ENCODE peak calls at places on chromosomes 12 and 14, in five cellular contexts. C, I, F, S and O are unnamed samples.

GRCh38 chr14:23364164-23364571 is 804 bp downstream of the EFS start:
- DNase-seq in C (no peak), S (peak), F (peak), I (no peak), O (no peak)

GRCh38 chr14:36423430-36423829 is 96.6 kb downstream of the NKX2-1 start:
- DNase-seq in F (no peak), C (no peak), S (no peak), I (no peak), O (no peak)

GRCh38 chr12:95339086-95339788 is 121.6 kb downstream of the VEZT start:
- DNase-seq in S (no peak), I (no peak), C (no peak), F (peak), O (no peak)

GRCh38 chr12:11500861-11501230 is 105.5 kb upstream of the PRB2 start:
- DNase-seq in F (no peak), I (no peak), S (no peak), C (no peak), O (no peak)

GRCh38 chr12:52442600-52443061 is 8.5 kb upstream of the KRT75 start:
- DNase-seq in F (peak), C (no peak), S (peak), I (no peak), O (peak)

GRCh38 chr12:84305144-84305543 is 607.5 kb downstream of the SLC6A15 start:
- DNase-seq in I (no peak), F (no peak), C (no peak), S (peak), O (no peak)

GRCh38 chr14:20434701-20435453 is 1.1 kb downstream of the KLHL33 start:
- DNase-seq in I (peak), F (peak), S (no peak), C (no peak), O (no peak)

GRCh38 chr14:24286996-24287395 is 12.6 kb downstream of the DHRS1 start:
- DNase-seq in C (no peak), I (no peak), S (no peak), F (no peak), O (no peak)

GRCh38 chr12:65308001-65308400 is 29.5 kb downstream of the MSRB3 start:
- DNase-seq in I (no peak), S (peak), F (no peak), C (no peak), O (no peak)

GRCh38 chr14:104899781-104900180 is 24.9 kb upstream of the PLD4 start:
- DNase-seq in C (no peak), I (no peak), F (no peak), S (no peak), O (no peak)

GRCh38 chr12:122687091-122687490 is 16.1 kb downstream of the HCAR2 start:
- DNase-seq in C (no peak), F (no peak), I (no peak), S (peak), O (peak)

GRCh38 chr14:80494769-80495168 is 283.5 kb upstream of the DIO2 start:
- DNase-seq in I (no peak), F (no peak), S (no peak), C (no peak), O (no peak)

GRCh38 chr14:80496090-80496489 is 284.8 kb upstream of the DIO2 start:
- DNase-seq in I (no peak), S (no peak), C (no peak), F (no peak), O (no peak)

GRCh38 chr14:80493620-80494019 is 282.3 kb upstream of the DIO2 start:
- DNase-seq in F (no peak), S (no peak), I (no peak), C (no peak), O (no peak)

DNA sequence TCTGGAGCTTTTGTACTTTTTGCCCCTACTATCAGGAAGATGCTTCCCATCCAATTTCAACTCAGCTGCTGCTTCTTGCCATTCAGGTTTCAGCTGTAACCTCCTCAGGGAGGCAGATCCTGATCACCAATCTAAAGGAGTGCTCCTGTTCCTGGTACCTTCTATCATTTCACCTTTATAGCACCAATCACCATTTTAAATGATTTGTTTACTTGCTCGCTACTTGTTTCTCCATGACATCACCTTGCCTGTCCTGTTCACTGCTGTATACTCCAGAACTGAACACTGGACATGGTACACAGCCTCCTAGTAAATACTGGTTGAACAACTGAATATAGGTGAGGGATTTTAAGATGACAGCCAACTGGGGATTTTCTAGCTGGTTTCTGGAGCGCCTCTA is 287.2 kb upstream of the DIO2 start:
- DNase-seq in C (no peak), S (no peak), F (no peak), I (no peak), O (no peak)
- TF ChIP-seq CTCF in C (no peak), S (no peak), F (no peak), I (no peak), O (no peak)

GRCh38 chr12:116466536-116466935 is 92.6 kb upstream of the MAP1LC3B2 start:
- DNase-seq in S (peak), I (no peak), F (peak), C (no peak), O (no peak)
- TF ChIP-seq CTCF in S (no peak), I (no peak), F (no peak), C (no peak), O (no peak)

GRCh38 chr14:89267656-89268055 is 149.4 kb downstream of the FOXN3 start:
- DNase-seq in F (no peak), I (no peak), C (no peak), S (no peak), O (no peak)
- TF ChIP-seq CTCF in F (no peak), I (no peak), C (no peak), S (no peak), O (no peak)

DNA sequence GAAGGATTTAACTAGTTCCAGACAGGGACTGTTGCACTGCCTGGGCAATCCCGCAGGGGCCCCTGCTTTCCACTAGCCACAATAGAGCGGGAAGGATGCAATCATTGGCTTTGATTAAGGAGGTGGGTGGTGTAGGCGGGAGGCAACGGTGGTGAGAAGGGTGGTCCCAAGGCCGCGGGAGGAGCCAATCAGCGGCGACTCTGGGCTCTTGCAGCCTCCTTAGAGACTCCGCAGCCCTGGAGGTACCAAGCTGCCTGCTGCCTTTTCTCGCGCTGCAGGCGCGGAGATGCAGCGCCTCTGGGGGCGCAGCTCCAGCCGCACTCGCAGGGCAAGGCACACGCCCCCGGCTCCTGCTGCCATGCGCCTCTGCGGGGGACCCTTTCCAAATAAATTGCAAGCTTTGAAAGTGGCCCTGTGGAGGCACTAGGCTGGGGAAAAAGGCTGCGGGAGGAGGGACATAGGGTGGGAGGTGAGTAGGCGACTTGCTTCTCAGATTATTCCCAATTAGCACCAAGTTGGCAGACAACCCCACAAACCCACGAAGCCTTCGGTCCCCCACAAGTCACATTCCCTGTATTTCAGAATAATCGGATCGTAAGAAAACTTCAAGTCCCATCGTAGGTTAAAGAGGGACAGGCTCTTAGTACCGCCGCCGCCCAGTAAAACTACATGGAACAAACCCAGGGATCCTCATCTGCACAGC is 860 bp upstream of the KCNA1 start:
- DNase-seq in C (no peak), F (peak), S (no peak), I (peak), O (no peak)
- TF ChIP-seq CTCF in C (no peak), F (no peak), S (no peak), I (no peak), O (no peak)

GRCh38 chr12:50056629-50056976 is 793 bp upstream of the ASIC1 start:
- DNase-seq in S (no peak), C (no peak), I (no peak), F (peak), O (no peak)

GRCh38 chr12:50057896-50058670 is 687 bp downstream of the ASIC1 start:
- DNase-seq in C (no peak), S (no peak), F (peak), I (no peak), O (no peak)

GRCh38 chr12:50058743-50059312 is 1.4 kb downstream of the ASIC1 start:
- DNase-seq in S (no peak), F (peak), I (no peak), C (peak), O (no peak)

GRCh38 chr12:50055831-50056628 is 1.4 kb upstream of the ASIC1 start:
- DNase-seq in I (no peak), C (peak), S (peak), F (peak), O (peak)

GRCh38 chr12:50057000-50057841 is at the start of gene ASIC1:
- DNase-seq in F (peak), S (peak), C (peak), I (peak), O (peak)
- TF ChIP-seq CTCF in F (no peak), S (no peak), C (no peak), I (no peak), O (no peak)

GRCh38 chr12:92432724-92433281 is 270.0 kb upstream of the PLEKHG7 start:
- DNase-seq in C (no peak), I (no peak), F (no peak), S (no peak), O (no peak)

GRCh38 chr12:92434607-92435025 is 268.2 kb upstream of the PLEKHG7 start:
- DNase-seq in F (no peak), I (no peak), C (no peak), S (no peak), O (no peak)

GRCh38 chr12:92426346-92426745 is 276.4 kb upstream of the PLEKHG7 start:
- DNase-seq in C (no peak), F (no peak), S (no peak), I (no peak), O (no peak)

GRCh38 chr12:92436847-92437246 is 265.9 kb upstream of the PLEKHG7 start:
- DNase-seq in S (no peak), F (no peak), I (no peak), C (no peak), O (no peak)

DNA sequence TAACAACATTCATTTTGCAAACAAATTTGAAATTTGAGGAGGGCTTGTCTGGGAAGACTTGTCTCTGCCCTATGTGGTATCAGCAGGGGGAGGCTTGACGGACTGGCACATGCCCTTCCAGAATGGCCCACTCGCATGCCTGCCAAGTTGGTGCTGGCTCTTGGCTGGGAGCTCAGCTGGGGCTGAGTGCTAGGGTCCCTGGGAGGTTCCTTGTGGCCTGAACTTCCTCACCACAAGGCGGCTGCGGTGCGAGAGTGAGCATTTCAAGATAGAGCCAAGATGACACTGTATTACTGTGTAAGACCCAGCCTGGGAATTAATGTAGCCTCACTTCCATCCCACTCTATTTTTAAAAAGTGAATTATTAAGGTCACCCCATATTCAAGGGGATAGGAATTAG is 271.6 kb upstream of the PLEKHG7 start:
- DNase-seq in I (no peak), C (peak), F (no peak), S (no peak), O (no peak)
- TF ChIP-seq CTCF in I (no peak), C (no peak), F (peak), S (no peak), O (no peak)

GRCh38 chr12:19573866-19574265 is 134.6 kb downstream of the AEBP2 start:
- DNase-seq in F (no peak), S (no peak), I (no peak), C (no peak), O (no peak)

GRCh38 chr12:19575307-19576243 is 136.3 kb downstream of the AEBP2 start:
- DNase-seq in I (peak), F (peak), C (no peak), S (peak), O (peak)

GRCh38 chr12:19572920-19573558 is 133.7 kb downstream of the AEBP2 start:
- DNase-seq in I (no peak), F (peak), C (no peak), S (peak), O (peak)

GRCh38 chr12:19576421-19576925 is 137.2 kb downstream of the AEBP2 start:
- DNase-seq in S (peak), I (no peak), F (no peak), C (no peak), O (no peak)

DNA sequence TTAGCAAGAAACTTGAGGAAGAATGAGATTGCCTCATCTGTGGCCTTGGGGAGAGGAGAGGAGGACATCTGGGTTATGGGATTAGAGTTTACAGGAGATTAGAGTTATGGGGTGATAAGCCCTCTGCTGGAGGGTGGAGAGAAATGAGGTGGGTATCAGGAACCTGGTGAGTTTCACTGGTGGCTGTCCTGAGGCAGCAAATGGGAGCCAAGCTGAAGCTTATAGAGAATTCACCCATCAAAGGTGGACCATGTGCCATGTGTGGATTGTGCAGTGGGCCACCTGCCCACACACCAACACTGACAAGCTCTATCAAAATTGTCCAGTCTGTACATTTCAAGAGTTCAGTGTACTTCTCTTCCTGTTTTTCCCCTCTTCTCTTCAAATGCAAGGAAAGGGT is 135.3 kb downstream of the AEBP2 start:
- DNase-seq in S (no peak), I (no peak), C (no peak), F (peak), O (no peak)
- TF ChIP-seq CTCF in S (no peak), I (no peak), C (no peak), F (no peak), O (no peak)

GRCh38 chr14:102046337-102047278 is 40.2 kb downstream of the HSP90AA1 start:
- DNase-seq in S (peak), I (peak), F (peak), C (peak), O (peak)
- TF ChIP-seq CTCF in S (peak), I (peak), F (no peak), C (no peak), O (peak)

GRCh38 chr12:69698769-69699540 is at the start of gene BEST3:
- DNase-seq in F (no peak), I (no peak), C (no peak), S (no peak), O (no peak)

GRCh38 chr12:69694123-69694522 is 5.0 kb downstream of the BEST3 start:
- DNase-seq in C (no peak), S (no peak), I (no peak), F (no peak), O (no peak)

GRCh38 chr12:69703146-69703642 is 4.1 kb upstream of the BEST3 start:
- DNase-seq in S (no peak), F (no peak), C (no peak), I (no peak), O (no peak)

GRCh38 chr12:69701821-69702220 is 2.7 kb upstream of the BEST3 start:
- DNase-seq in I (no peak), S (no peak), F (no peak), C (no peak), O (no peak)

GRCh38 chr12:69698054-69698453 is 1.0 kb downstream of the BEST3 start:
- DNase-seq in C (no peak), F (no peak), S (no peak), I (no peak), O (no peak)
- TF ChIP-seq CTCF in C (no peak), F (no peak), S (no peak), I (no peak), O (no peak)

DNA sequence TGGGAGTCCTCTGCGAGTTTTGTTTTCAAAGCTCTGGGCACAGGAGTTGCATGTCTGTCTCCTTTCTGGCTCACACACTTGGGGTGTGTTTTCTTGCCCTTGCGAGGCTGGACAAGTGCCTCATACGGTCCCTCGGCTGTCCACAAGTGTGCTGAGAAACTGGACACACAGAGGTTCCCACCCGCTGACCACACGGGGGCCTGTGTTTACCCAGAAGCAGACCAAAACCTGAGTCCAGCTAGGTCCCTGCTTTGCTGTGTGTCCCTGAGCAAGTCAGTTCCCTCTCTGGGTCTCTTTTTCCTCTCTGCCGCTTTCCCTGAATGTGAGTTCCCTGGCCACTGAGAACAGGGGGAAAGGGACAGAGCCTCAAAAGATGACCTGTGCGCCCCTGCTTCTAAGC is 678 bp upstream of the OAS2 start:
- DNase-seq in I (no peak), S (no peak), F (no peak), C (no peak), O (no peak)
- TF ChIP-seq CTCF in I (no peak), S (no peak), F (no peak), C (no peak), O (no peak)